ENCODE peak calls at places on chromosomes 5 and 9, in eight cellular contexts. C is activated CD8-positive, alpha-beta T cell treated with anti-CD3 and anti-CD28 coated beads for 36 hours; E is right atrium auricular region; L is A549; J is tibial artery; F is fibroblast of the aortic adventitia; N is AG10803; R is PC-3. O is an unnamed sample.

GRCh38 chr9:99820330-99821186 is 1.1 kb upstream of the NR4A3 start:
- DNase-seq in C (peak), E (peak), L (peak), J (peak), F (peak), N (peak), R (peak), O (peak)

GRCh38 chr5:79109527-79110492 is 1.8 kb upstream of the BHMT start:
- DNase-seq in C (peak), E (no peak), L (peak), J (no peak), F (no peak), N (no peak), R (peak), O (peak)

GRCh38 chr9:128224877-128225276 is 21.7 kb downstream of the DNM1 start:
- DNase-seq in C (no peak), E (no peak), L (no peak), J (no peak), F (no peak), N (no peak), R (no peak), O (no peak)

GRCh38 chr5:73126381-73126780 is 6.0 kb downstream of the TMEM171 start:
- DNase-seq in C (no peak), E (no peak), L (no peak), J (no peak), F (no peak), N (peak), R (no peak), O (no peak)

GRCh38 chr5:123937230-123937629 is 425.3 kb downstream of the CSNK1G3 start:
- DNase-seq in C (peak), E (no peak), L (peak), J (no peak), F (peak), N (peak), R (peak), O (no peak)

GRCh38 chr5:138305797-138306196 is 25.8 kb downstream of the CDC25C start:
- DNase-seq in C (no peak), E (peak), L (peak), J (peak), F (no peak), N (no peak), R (no peak), O (no peak)

GRCh38 chr5:98773464-98774191 is at the start of gene RGMB:
- DNase-seq in C (peak), E (peak), L (peak), J (peak), F (peak), N (peak), R (peak), O (peak)

GRCh38 chr5:81506900-81507588 is 113.1 kb upstream of the ACOT12 start:
- DNase-seq in C (peak), E (peak), L (peak), J (peak), F (peak), N (peak), R (peak), O (peak)

GRCh38 chr9:136494531-136495215 is 11.8 kb upstream of the SEC16A start:
- DNase-seq in C (no peak), E (no peak), L (no peak), J (no peak), F (no peak), N (no peak), R (no peak), O (no peak)

GRCh38 chr5:13664377-13664776 is 280.1 kb downstream of the DNAH5 start:
- DNase-seq in C (no peak), E (no peak), L (peak), J (no peak), F (peak), N (peak), R (peak), O (no peak)

GRCh38 chr9:95552814-95553546 is 36.2 kb upstream of the PTCH1 start:
- DNase-seq in C (peak), E (peak), L (no peak), J (no peak), F (no peak), N (no peak), R (no peak), O (no peak)

GRCh38 chr9:101445353-101446029 is 9.9 kb upstream of the ALDOB start:
- DNase-seq in C (no peak), E (no peak), L (no peak), J (no peak), F (peak), N (peak), R (no peak), O (no peak)

GRCh38 chr5:56615750-56616149 is 199.6 kb upstream of the MAP3K1 start:
- DNase-seq in C (no peak), E (no peak), L (no peak), J (peak), F (no peak), N (no peak), R (no peak), O (no peak)

GRCh38 chr5:144332265-144332664 is 161.6 kb downstream of the KCTD16 start:
- DNase-seq in C (no peak), E (no peak), L (peak), J (no peak), F (no peak), N (no peak), R (peak), O (no peak)

GRCh38 chr5:167582263-167582662 is 709.2 kb upstream of the WWC1 start:
- DNase-seq in C (no peak), E (no peak), L (peak), J (no peak), F (peak), N (no peak), R (peak), O (no peak)

GRCh38 chr5:137234973-137235943 is 263.9 kb downstream of the SPOCK1 start:
- DNase-seq in C (no peak), E (no peak), L (no peak), J (no peak), F (no peak), N (no peak), R (peak), O (no peak)

GRCh38 chr5:138504799-138505198 is 38.2 kb downstream of the ETF1 start:
- DNase-seq in C (no peak), E (no peak), L (no peak), J (peak), F (peak), N (peak), R (peak), O (no peak)

GRCh38 chr5:9437741-9438240 is 108.1 kb downstream of the SEMA5A start:
- DNase-seq in C (no peak), E (no peak), L (no peak), J (no peak), F (peak), N (peak), R (peak), O (no peak)

GRCh38 chr5:179113945-179114641 is 53.9 kb downstream of the ZNF354C start:
- DNase-seq in C (no peak), E (peak), L (no peak), J (no peak), F (no peak), N (no peak), R (no peak), O (no peak)

GRCh38 chr5:82365744-82366228 is 87.6 kb upstream of the RPS23 start:
- DNase-seq in C (peak), E (no peak), L (peak), J (no peak), F (peak), N (peak), R (peak), O (no peak)

GRCh38 chr9:136728548-136729123 is 14.1 kb downstream of the LCN10 start:
- DNase-seq in C (no peak), E (no peak), L (peak), J (no peak), F (peak), N (peak), R (peak), O (no peak)

GRCh38 chr5:130141689-130142320 is 237.5 kb downstream of the CHSY3 start:
- DNase-seq in C (peak), E (no peak), L (peak), J (no peak), F (peak), N (peak), R (peak), O (peak)

GRCh38 chr5:122200894-122201293 is 71.5 kb downstream of the ZNF474 start:
- DNase-seq in C (no peak), E (no peak), L (no peak), J (no peak), F (no peak), N (no peak), R (no peak), O (no peak)

GRCh38 chr5:122192883-122193496 is 63.6 kb downstream of the ZNF474 start:
- DNase-seq in C (peak), E (no peak), L (peak), J (no peak), F (peak), N (peak), R (peak), O (peak)

GRCh38 chr5:122192477-122192876 is 63.1 kb downstream of the ZNF474 start:
- DNase-seq in C (no peak), E (no peak), L (no peak), J (no peak), F (no peak), N (no peak), R (no peak), O (no peak)

GRCh38 chr5:122200456-122200855 is 71.1 kb downstream of the ZNF474 start:
- DNase-seq in C (no peak), E (no peak), L (no peak), J (no peak), F (no peak), N (no peak), R (no peak), O (no peak)

DNA sequence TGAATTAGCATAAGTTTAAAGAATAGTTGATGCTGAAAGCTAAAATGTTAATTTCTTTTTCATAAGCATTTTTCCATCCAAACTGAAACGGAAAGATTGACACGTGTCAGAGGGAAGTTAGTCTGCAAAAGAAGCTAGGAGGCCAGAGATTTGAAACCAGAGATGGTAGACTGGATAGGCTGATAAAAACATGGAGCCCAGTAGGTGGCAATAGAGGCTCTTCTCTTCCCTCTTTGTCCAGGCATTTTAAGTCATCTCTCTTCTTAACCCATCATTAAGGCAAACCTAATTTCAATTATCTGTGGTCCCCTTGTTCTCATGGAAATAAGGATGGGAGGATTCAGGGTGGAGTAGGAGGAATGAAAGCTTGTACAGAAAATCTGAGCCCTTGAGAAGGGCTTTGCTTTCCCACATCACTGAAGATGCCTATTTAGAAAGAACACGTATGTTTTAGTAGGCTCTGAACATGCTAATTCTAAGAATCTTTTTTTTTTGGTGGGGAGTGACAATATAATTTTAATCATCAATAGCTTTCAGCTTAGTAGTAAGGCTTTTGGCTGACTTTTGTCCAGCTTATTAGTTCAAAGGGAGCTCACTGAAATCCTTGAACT is 66.5 kb downstream of the ZNF474 start:
- DNase-seq in C (no peak), E (no peak), L (peak), J (no peak), F (peak), N (peak), R (peak), O (no peak)
- TF ChIP-seq CTCF in C (no peak), E (no peak), L (peak), J (peak), F (peak), N (peak), R (peak), O (no peak)

GRCh38 chr5:948472-949274 is 56.0 kb downstream of the TRIP13 start:
- DNase-seq in C (no peak), E (no peak), L (no peak), J (no peak), F (no peak), N (no peak), R (no peak), O (no peak)

GRCh38 chr5:945691-946541 is 53.2 kb downstream of the TRIP13 start:
- DNase-seq in C (no peak), E (no peak), L (no peak), J (no peak), F (no peak), N (no peak), R (no peak), O (no peak)

GRCh38 chr5:946720-947625 is 54.3 kb downstream of the TRIP13 start:
- DNase-seq in C (no peak), E (no peak), L (no peak), J (no peak), F (no peak), N (no peak), R (no peak), O (no peak)

GRCh38 chr5:949275-949543 is 56.5 kb downstream of the TRIP13 start:
- DNase-seq in C (no peak), E (no peak), L (no peak), J (no peak), F (no peak), N (no peak), R (no peak), O (no peak)

GRCh38 chr5:947626-948471 is 55.2 kb downstream of the TRIP13 start:
- DNase-seq in C (no peak), E (no peak), L (no peak), J (no peak), F (peak), N (peak), R (no peak), O (no peak)
- TF ChIP-seq CTCF in C (no peak), E (no peak), L (no peak), J (no peak), F (peak), N (peak), R (no peak), O (no peak)

GRCh38 chr9:130165579-130165978 is 6.6 kb upstream of the NCS1 start:
- DNase-seq in C (no peak), E (no peak), L (no peak), J (no peak), F (no peak), N (no peak), R (no peak), O (no peak)

GRCh38 chr9:130171226-130172148 is 717 bp upstream of the NCS1 start:
- DNase-seq in C (no peak), E (no peak), L (no peak), J (no peak), F (no peak), N (no peak), R (no peak), O (no peak)

GRCh38 chr9:130166399-130166798 is 5.8 kb upstream of the NCS1 start:
- DNase-seq in C (no peak), E (no peak), L (no peak), J (no peak), F (no peak), N (no peak), R (no peak), O (no peak)

GRCh38 chr9:130172161-130172857 is at the start of gene NCS1:
- DNase-seq in C (peak), E (peak), L (peak), J (peak), F (peak), N (peak), R (peak), O (peak)

DNA sequence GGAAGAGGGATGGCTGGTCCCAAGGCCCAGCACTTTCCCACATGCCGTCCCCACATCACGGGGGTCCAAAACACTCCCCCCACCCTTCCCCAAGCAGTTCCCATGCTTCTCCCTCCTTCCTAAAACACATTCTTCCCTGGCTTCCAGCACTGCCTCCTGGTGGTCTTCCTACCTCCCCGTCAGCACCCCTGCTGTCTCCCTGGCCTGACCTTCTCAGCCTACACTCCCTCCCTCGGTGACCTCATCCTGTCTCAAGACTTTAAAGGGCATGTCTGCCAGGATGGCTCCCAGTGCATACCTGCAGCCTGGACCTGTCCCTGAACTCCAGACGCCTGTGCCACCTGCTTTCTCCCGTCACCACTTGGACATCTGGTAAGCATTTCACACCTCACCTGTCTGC is 4.3 kb upstream of the NCS1 start:
- DNase-seq in C (no peak), E (no peak), L (no peak), J (no peak), F (no peak), N (no peak), R (no peak), O (no peak)
- TF ChIP-seq CTCF in C (no peak), E (no peak), L (no peak), J (no peak), F (no peak), N (no peak), R (no peak), O (no peak)

GRCh38 chr5:158858011-158858410 is 241.7 kb downstream of the EBF1 start:
- DNase-seq in C (no peak), E (no peak), L (no peak), J (no peak), F (no peak), N (no peak), R (no peak), O (no peak)

GRCh38 chr5:158856794-158857193 is 242.9 kb downstream of the EBF1 start:
- DNase-seq in C (no peak), E (no peak), L (no peak), J (no peak), F (no peak), N (no peak), R (no peak), O (no peak)

GRCh38 chr5:158857376-158857775 is 242.3 kb downstream of the EBF1 start:
- DNase-seq in C (no peak), E (no peak), L (no peak), J (no peak), F (peak), N (peak), R (no peak), O (no peak)

GRCh38 chr5:158860706-158861105 is 239.0 kb downstream of the EBF1 start:
- DNase-seq in C (no peak), E (no peak), L (no peak), J (no peak), F (no peak), N (no peak), R (no peak), O (no peak)

GRCh38 chr5:158858746-158859145 is 241.0 kb downstream of the EBF1 start:
- DNase-seq in C (no peak), E (no peak), L (no peak), J (no peak), F (no peak), N (no peak), R (no peak), O (no peak)
- TF ChIP-seq CTCF in C (no peak), E (no peak), L (no peak), J (no peak), F (no peak), N (no peak), R (no peak), O (no peak)

GRCh38 chr9:78121488-78121887 is 89.9 kb upstream of the GNAQ start:
- DNase-seq in C (peak), E (peak), L (peak), J (peak), F (peak), N (peak), R (peak), O (no peak)
- TF ChIP-seq CTCF in C (peak), E (no peak), L (peak), J (peak), F (peak), N (peak), R (peak), O (peak)